ENCODE peak calls at places on chromosome 1, in five cellular contexts. J is GM10248, W is nephron progenitor cell, H is left cardiac atrium, R is uterus. P is an unnamed sample.

GRCh38 chr1:169550294-169550693 is 36.0 kb downstream of the F5 start:
- DNase-seq in J (peak; percentile 40), R (no peak), W (no peak), H (no peak), P (peak; percentile 19)

GRCh38 chr1:226960944-226961765 is 21.1 kb downstream of the COQ8A start:
- DNase-seq in H (no peak), W (no peak), J (no peak), R (no peak), P (no peak)

GRCh38 chr1:1014896-1015681 is 1.8 kb downstream of the ISG15 start:
- DNase-seq in J (no peak), W (no peak), H (peak; percentile 34), R (no peak), P (no peak)

GRCh38 chr1:190754769-190755168 is 277.1 kb upstream of the BRINP3 start:
- DNase-seq in J (no peak), H (no peak), W (no peak), R (no peak), P (peak; percentile 88)

GRCh38 chr1:56578963-56579875 is at the start of gene PLPP3:
- DNase-seq in W (peak; percentile 75), H (peak; percentile 89), R (peak; percentile 90), J (peak; percentile 31), P (peak; percentile 29)

GRCh38 chr1:232558974-232559373 is 71.0 kb downstream of the SIPA1L2 start:
- DNase-seq in W (no peak), H (no peak), R (no peak), J (no peak), P (no peak)

GRCh38 chr1:32142446-32143301 is 34.8 kb downstream of the KPNA6 start:
- DNase-seq in R (peak; percentile 39), W (no peak), J (no peak), H (peak; percentile 48), P (peak; percentile 32)

GRCh38 chr1:235391879-235392278 is 24.7 kb downstream of the TBCE start:
- DNase-seq in H (no peak), J (no peak), W (no peak), R (no peak), P (no peak)

GRCh38 chr1:217344712-217345111 is 286.2 kb downstream of the GPATCH2 start:
- DNase-seq in H (no peak), R (no peak), W (no peak), J (no peak), P (no peak)

GRCh38 chr1:35298464-35298863 is 30.0 kb downstream of the ZMYM4 start:
- DNase-seq in J (peak; percentile 50), W (peak; percentile 30), R (peak; percentile 23), H (no peak), P (peak; percentile 31)

GRCh38 chr1:43274804-43275180 is 5.0 kb downstream of the TMEM125 start:
- DNase-seq in H (no peak), J (no peak), R (no peak), W (no peak), P (no peak)

GRCh38 chr1:12745992-12746323 is at the start of gene CFAP107:
- DNase-seq in R (no peak), J (no peak), H (no peak), W (no peak), P (no peak)

GRCh38 chr1:66240491-66241484 is 293.2 kb upstream of the SGIP1 start:
- DNase-seq in H (no peak), R (no peak), W (no peak), J (no peak), P (no peak)

GRCh38 chr1:36764796-36765195 is 269.5 kb downstream of the GRIK3 start:
- DNase-seq in H (no peak), J (no peak), W (no peak), R (no peak), P (no peak)

GRCh38 chr1:87305762-87306161 is 22.9 kb upstream of the LMO4 start:
- DNase-seq in H (no peak), W (no peak), J (no peak), R (no peak), P (no peak)

GRCh38 chr1:205484985-205485967 is 19.2 kb upstream of the CDK18 start:
- DNase-seq in R (peak; percentile 48), W (peak; percentile 77), H (peak; percentile 48), J (peak; percentile 87), P (peak; percentile 60)

GRCh38 chr1:172201572-172201971 is 218.9 kb upstream of the C1orf105 start:
- DNase-seq in J (no peak), W (no peak), H (no peak), R (no peak), P (no peak)

GRCh38 chr1:168609133-168609715 is 32.8 kb downstream of the XCL1 start:
- DNase-seq in H (peak; percentile 71), J (no peak), R (peak; percentile 76), W (peak; percentile 46), P (no peak)

GRCh38 chr1:246483204-246483933 is 23.7 kb downstream of the SMYD3 start:
- DNase-seq in W (no peak), H (no peak), R (no peak), J (peak; percentile 26), P (no peak)

GRCh38 chr1:223123238-223123976 is 19.6 kb downstream of the TLR5 start:
- DNase-seq in W (peak; percentile 76), H (peak; percentile 69), R (peak; percentile 67), J (peak; percentile 77), P (peak; percentile 68)

GRCh38 chr1:230084408-230085177 is 17.6 kb downstream of the GALNT2 start:
- DNase-seq in R (no peak), H (peak; percentile 74), J (no peak), W (no peak), P (no peak)

GRCh38 chr1:78490861-78491310 is at the start of gene PTGFR:
- DNase-seq in J (no peak), H (peak; percentile 31), R (peak; percentile 51), W (peak; percentile 77), P (peak; percentile 43)

GRCh38 chr1:202193614-202194327 is at the start of gene LGR6:
- DNase-seq in W (peak; percentile 62), R (no peak), J (no peak), H (no peak), P (no peak)

GRCh38 chr1:182446033-182446669 is 3.8 kb upstream of the RGSL1 start:
- DNase-seq in W (peak; percentile 16), H (no peak), R (no peak), J (peak; percentile 63), P (peak; percentile 13)

GRCh38 chr1:212432706-212433576 is at the start of gene NENF:
- DNase-seq in J (peak; percentile 97), H (peak; percentile 90), W (peak; percentile 82), R (peak; percentile 79), P (peak; percentile 72)